ENCODE peak calls at places on chromosome 6, in four cellular contexts. L is K562, B is HepG2, Q is WTC11. V is an unnamed sample.

GRCh38 chr6:11902527-11902926 is 109.6 kb upstream of the HIVEP1 start:
- DNase-seq in L (no peak), B (no peak), Q (no peak), V (no peak)

GRCh38 chr6:39425346-39426056 is 103.0 kb upstream of the KCNK16 start:
- DNase-seq in L (no peak), B (no peak), Q (no peak), V (no peak)

GRCh38 chr6:7918403-7918802 is 7.8 kb upstream of the TXNDC5 start:
- DNase-seq in L (no peak), B (no peak), Q (no peak), V (no peak)

GRCh38 chr6:132259070-132259469 is 142.2 kb downstream of the MOXD1 start:
- DNase-seq in L (no peak), B (peak; percentile 7), Q (no peak), V (peak; percentile 12)

GRCh38 chr6:137117605-137118004 is 55.8 kb downstream of the IL22RA2 start:
- DNase-seq in L (no peak), B (no peak), Q (no peak), V (no peak)

GRCh38 chr6:17741507-17741906 is 34.8 kb upstream of the NUP153 start:
- DNase-seq in L (no peak), B (no peak), Q (peak; percentile 15), V (no peak)

GRCh38 chr6:127115032-127115661 is 3.3 kb upstream of the RSPO3 start:
- DNase-seq in L (no peak), B (no peak), Q (no peak), V (no peak)

GRCh38 chr6:31092769-31093505 is 19.4 kb downstream of the C6orf15 start:
- DNase-seq in L (peak; percentile 38), B (peak; percentile 74), Q (no peak), V (no peak)

GRCh38 chr6:147390909-147391536 is 117.5 kb upstream of the SAMD5 start:
- DNase-seq in L (peak; percentile 24), B (peak; percentile 27), Q (no peak), V (peak; percentile 2)

GRCh38 chr6:146357578-146358340 is 185.9 kb upstream of the RAB32 start:
- DNase-seq in L (no peak), B (no peak), Q (no peak), V (peak; percentile 9)

GRCh38 chr6:52514514-52514913 is 62.3 kb downstream of the TRAM2 start:
- DNase-seq in L (no peak), B (no peak), Q (no peak), V (no peak)

GRCh38 chr6:154766993-154767392 is 33.8 kb downstream of the SCAF8 start:
- DNase-seq in L (no peak), B (no peak), Q (no peak), V (no peak)

GRCh38 chr6:47188588-47189021 is 121.1 kb downstream of the TNFRSF21 start:
- DNase-seq in L (no peak), B (peak; percentile 95), Q (no peak), V (no peak)

GRCh38 chr6:158316022-158316421 is 3.8 kb downstream of the TULP4 start:
- DNase-seq in L (no peak), B (no peak), Q (no peak), V (no peak)

GRCh38 chr6:110282412-110282811 is 75.7 kb downstream of the METTL24 start:
- DNase-seq in L (no peak), B (no peak), Q (no peak), V (no peak)

GRCh38 chr6:132491303-132491702 is 21.6 kb downstream of the STX7 start:
- DNase-seq in L (peak; percentile 42), B (no peak), Q (no peak), V (no peak)

GRCh38 chr6:129370268-129370916 is 339.6 kb downstream of the ARHGAP18 start:
- DNase-seq in L (peak; percentile 9), B (peak; percentile 32), Q (peak; percentile 24), V (peak; percentile 23)

GRCh38 chr6:91352878-91353277 is 766.0 kb upstream of the MAP3K7 start:
- DNase-seq in L (no peak), B (no peak), Q (no peak), V (no peak)

GRCh38 chr6:36596359-36596758 is 2.2 kb downstream of the SRSF3 start:
- DNase-seq in L (peak; percentile 50), B (no peak), Q (no peak), V (no peak)

GRCh38 chr6:33851959-33852358 is 48.2 kb upstream of the MLN start:
- DNase-seq in L (peak; percentile 62), B (peak; percentile 25), Q (peak; percentile 78), V (peak; percentile 43)

GRCh38 chr6:70973591-70973990 is 16.7 kb upstream of the B3GAT2 start:
- DNase-seq in L (no peak), B (no peak), Q (no peak), V (no peak)

GRCh38 chr6:15246217-15247211 is 645 bp downstream of the JARID2 start:
- DNase-seq in L (no peak), B (no peak), Q (no peak), V (no peak)

GRCh38 chr6:125952764-125953501 is 3.6 kb upstream of the HINT3 start:
- DNase-seq in L (no peak), B (peak; percentile 65), Q (peak; percentile 69), V (peak; percentile 78)
- TF ChIP-seq NR3C1 in L (no peak), B (no peak), Q (no peak), V (no peak)

DNA sequence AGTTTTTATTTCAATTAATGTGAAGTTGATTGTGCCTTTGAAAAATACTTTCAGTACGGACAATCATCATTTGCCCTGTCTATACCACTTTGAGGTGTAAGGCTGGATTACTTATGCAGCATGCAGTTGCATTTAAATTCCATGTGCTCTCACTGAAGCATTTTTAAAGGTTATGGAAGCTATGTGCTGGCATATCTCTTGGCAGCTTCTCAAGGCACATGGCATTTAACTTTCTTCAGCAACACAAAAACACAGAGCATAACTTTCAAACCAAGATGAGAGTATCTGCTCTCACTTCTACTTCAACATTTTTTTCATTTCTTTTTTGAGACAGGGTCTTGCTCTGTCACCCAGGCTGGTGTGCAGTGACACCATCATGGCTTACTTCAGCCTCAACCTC is 360.6 kb upstream of the RUNX2 start:
- DNase-seq in L (no peak), B (no peak), Q (no peak), V (no peak)
- TF ChIP-seq NR3C1 in L (no peak), B (no peak), Q (no peak), V (no peak)

DNA sequence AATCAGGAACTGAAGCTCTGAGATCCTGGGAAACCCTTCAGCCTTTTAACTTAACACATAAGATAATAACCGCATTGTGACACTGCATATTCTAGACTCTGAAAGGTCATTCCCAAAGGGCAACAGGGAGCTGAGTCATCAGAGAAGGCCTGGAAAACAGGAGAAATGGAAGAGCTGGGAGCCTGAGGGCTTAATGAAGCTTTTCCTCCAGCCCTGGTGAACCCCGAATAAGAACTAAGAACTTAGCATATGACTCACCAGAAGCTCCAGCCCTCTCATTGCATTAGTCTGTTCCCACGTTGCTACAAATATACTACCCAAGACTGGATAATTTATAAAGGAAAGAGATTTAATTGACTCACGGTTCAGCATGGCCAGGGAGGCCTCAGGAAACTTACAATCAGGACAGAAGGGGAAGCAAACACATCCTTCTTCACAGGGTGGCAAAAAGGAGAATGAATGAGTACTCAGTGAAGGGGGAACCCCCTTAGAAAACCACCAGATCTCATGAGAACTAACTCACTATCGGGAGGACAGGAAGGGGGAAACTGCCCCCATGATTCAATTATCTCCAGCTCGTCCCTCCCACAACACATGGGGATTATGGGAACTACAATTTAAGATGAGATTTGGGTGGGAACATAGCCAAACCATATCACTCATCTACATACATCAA is 648.5 kb downstream of the TFAP2A start:
- DNase-seq in L (no peak), B (no peak), Q (no peak), V (peak; percentile 60)
- TF ChIP-seq NR3C1 in L (no peak), B (no peak), Q (no peak), V (no peak)

DNA sequence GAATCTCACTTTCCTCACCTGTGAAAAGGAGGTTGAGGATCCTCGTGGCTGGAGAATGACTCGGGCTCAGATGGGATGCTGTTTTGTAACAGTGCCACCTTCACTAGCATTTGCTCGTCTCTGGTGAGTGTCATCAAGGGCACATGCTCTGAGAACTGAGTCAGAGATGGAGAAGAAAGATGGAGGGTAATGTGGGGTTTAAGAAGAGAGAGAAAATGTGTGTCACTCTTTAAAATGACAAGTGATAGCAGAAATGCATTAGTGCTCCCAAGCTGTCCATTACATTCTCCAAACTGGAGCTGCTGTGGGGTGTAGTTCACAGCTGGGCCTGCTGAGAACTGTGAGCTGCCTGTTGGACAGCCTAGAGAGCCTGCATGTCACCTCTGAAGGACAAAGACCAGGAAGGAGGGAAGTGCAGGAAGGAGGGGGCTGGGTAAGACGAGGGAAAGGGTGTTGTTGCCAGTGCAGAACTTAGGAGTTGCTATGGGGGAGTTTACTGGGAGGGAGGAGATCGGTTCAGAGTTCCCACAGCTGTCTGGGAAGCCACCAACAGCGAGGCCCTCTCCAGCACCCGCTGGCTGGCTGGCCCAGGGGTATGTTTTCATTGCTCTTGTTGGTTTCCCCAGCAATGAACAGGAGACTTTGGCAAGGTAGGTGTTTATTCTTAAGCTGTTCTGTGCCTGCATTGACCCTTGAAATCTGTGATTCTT is 19.8 kb downstream of the GMPR start:
- DNase-seq in L (peak; percentile 27), B (no peak), Q (no peak), V (no peak)
- TF ChIP-seq NR3C1 in L (no peak), B (no peak), Q (no peak), V (no peak)

GRCh38 chr6:168935628-168936010 is 318.0 kb downstream of the THBS2 start:
- DNase-seq in L (no peak), B (no peak), Q (no peak), V (no peak)

GRCh38 chr6:168934856-168935627 is 318.6 kb downstream of the THBS2 start:
- DNase-seq in L (no peak), B (no peak), Q (no peak), V (no peak)

GRCh38 chr6:168939041-168939440 is 314.6 kb downstream of the THBS2 start:
- DNase-seq in L (no peak), B (no peak), Q (no peak), V (no peak)

GRCh38 chr6:168938546-168938945 is 315.1 kb downstream of the THBS2 start:
- DNase-seq in L (no peak), B (no peak), Q (no peak), V (no peak)

GRCh38 chr6:168937061-168937460 is 316.6 kb downstream of the THBS2 start:
- DNase-seq in L (no peak), B (no peak), Q (no peak), V (no peak)
- TF ChIP-seq NR3C1 in L (no peak), B (no peak), Q (no peak), V (no peak)

GRCh38 chr6:87881342-87881895 is 166.2 kb upstream of the SPACA1 start:
- DNase-seq in L (no peak), B (no peak), Q (no peak), V (no peak)
- TF ChIP-seq NR3C1 in L (no peak), B (no peak), Q (no peak), V (no peak)

GRCh38 chr6:76416821-76417605 is 344.6 kb upstream of the IMPG1 start:
- DNase-seq in L (no peak), B (no peak), Q (no peak), V (no peak)
- TF ChIP-seq NR3C1 in L (no peak), B (no peak), Q (no peak), V (no peak)

GRCh38 chr6:43584892-43585570 is 9.0 kb downstream of the POLH start:
- DNase-seq in L (no peak), B (no peak), Q (no peak), V (no peak)
- TF ChIP-seq NR3C1 in L (no peak), B (no peak), Q (no peak), V (no peak)

V was measured in A549.